ENCODE peak calls at places on chromosomes 3 and 15, in five cellular contexts. P is CD4-positive, alpha-beta T cell; T is Peyer's patch; U is neuronal stem cell; K is naive thymus-derived CD4-positive, alpha-beta T cell. O is an unnamed sample. For H3K9me3, the result is how much of the 10 kb centered on the place peaks cover.

GRCh38 chr3:40951636-40952035 is 247.7 kb upstream of the CTNNB1 start:
- DNase-seq in T (no peak), K (no peak), U (no peak), P (no peak), O (no peak)

GRCh38 chr3:139394116-139394515 is 4.7 kb upstream of the COPB2 start:
- DNase-seq in P (no peak), U (no peak), K (no peak), T (no peak), O (no peak)

GRCh38 chr3:7025581-7026300 is 164.8 kb downstream of the GRM7 start:
- DNase-seq in U (peak), T (no peak), K (no peak), P (no peak), O (no peak)

GRCh38 chr3:72999971-73000370 is 3.4 kb downstream of the PPP4R2 start:
- DNase-seq in U (no peak), K (peak), P (no peak), T (no peak), O (no peak)

GRCh38 chr15:101115887-101116680 is 135.8 kb downstream of the CHSY1 start:
- DNase-seq in U (no peak), K (no peak), T (no peak), P (no peak), O (no peak)

GRCh38 chr3:45110185-45110833 is 35.9 kb downstream of the CDCP1 start:
- DNase-seq in U (no peak), K (peak), P (peak), T (peak), O (no peak)

GRCh38 chr3:152472606-152472954 is 203.9 kb downstream of the MBNL1 start:
- DNase-seq in T (no peak), U (no peak), K (no peak), P (no peak), O (no peak)

GRCh38 chr3:106452096-106452495 is 583.3 kb upstream of the CBLB start:
- DNase-seq in P (no peak), T (no peak), K (no peak), U (no peak), O (no peak)

GRCh38 chr3:56468184-56469106 is at the start of gene ERC2:
- DNase-seq in K (no peak), U (peak), P (no peak), T (no peak), O (no peak)

GRCh38 chr15:59042041-59042440 is 54.6 kb downstream of the RNF111 start:
- DNase-seq in T (no peak), P (no peak), K (no peak), U (no peak), O (no peak)

GRCh38 chr3:37072892-37073291 is 79.6 kb downstream of the MLH1 start:
- DNase-seq in K (no peak), U (no peak), T (no peak), P (no peak), O (no peak)

GRCh38 chr3:29922990-29923746 is 642.3 kb downstream of the RBMS3 start:
- DNase-seq in K (no peak), T (no peak), U (no peak), P (no peak), O (no peak)

GRCh38 chr3:20141841-20142240 is 44.2 kb downstream of the SGO1 start:
- DNase-seq in P (no peak), U (peak), K (no peak), T (no peak), O (no peak)

GRCh38 chr3:112631257-112631656 is 9.7 kb downstream of the CCDC80 start:
- DNase-seq in P (no peak), K (no peak), T (no peak), U (no peak), O (no peak)
- H3K9me3 ChIP-seq in P (under half), K (under half), T (under half), U (under half), O (under half)

GRCh38 chr15:21260966-21261395 is 179.3 kb downstream of the POTEB3 start:
- DNase-seq in T (peak), U (no peak), P (peak), K (no peak), O (no peak)
- H3K9me3 ChIP-seq in T (under half), U (under half), P (under half), K (under half), O (under half)

DNA sequence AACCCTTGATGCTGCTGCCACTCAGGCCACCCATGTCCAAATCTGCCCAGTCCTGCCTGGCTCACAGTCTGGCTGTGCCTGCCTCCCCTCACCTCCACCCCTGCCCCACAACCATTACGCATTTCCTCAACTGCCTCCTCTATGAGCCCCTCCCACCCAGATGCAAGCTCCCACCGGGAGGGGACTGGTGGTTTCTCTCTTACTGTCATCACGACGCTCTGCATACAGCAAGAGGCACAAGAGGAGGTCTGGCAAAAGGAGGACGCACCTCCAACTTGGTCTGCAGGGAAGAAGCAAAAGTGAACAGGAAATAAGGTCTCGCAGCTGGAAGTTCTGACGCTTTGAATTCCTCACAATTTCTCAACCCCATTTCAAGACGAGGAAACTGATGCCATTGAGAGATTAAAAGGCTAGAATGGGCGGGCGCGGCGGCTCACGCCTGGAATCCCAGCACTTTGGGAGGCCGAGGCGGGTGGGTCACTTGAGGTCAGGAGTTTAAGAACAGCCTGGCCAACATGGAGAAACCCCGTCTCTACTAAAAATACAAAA is 42.3 kb upstream of the MUC4 start:
- DNase-seq in U (no peak), K (no peak), P (no peak), T (peak), O (no peak)
- H3K9me3 ChIP-seq in U (under half), K (under half), P (under half), T (under half), O (under half)

DNA sequence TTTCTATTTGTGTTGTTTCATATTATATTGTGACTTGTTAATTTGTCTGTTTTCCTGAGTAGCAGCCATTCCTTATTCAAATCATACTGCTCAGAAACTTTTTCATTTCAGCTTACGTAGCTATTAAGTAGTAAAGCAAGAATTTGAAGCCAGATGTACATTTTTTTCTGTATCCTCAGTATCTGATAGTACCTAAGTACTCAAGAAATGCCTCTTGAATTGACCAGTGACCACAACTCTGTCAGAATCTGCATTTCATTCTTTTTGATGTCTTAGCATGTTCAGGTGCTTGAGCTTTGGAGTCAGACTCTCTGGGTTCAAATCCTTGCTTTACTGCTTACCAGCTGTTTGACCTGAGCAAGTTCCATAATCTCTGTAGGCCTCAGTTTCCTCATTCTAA is 30.6 kb downstream of the ZFAND6 start:
- DNase-seq in T (no peak), P (no peak), K (no peak), U (no peak), O (no peak)
- H3K9me3 ChIP-seq in T (under half), P (under half), K (under half), U (under half), O (under half)

DNA sequence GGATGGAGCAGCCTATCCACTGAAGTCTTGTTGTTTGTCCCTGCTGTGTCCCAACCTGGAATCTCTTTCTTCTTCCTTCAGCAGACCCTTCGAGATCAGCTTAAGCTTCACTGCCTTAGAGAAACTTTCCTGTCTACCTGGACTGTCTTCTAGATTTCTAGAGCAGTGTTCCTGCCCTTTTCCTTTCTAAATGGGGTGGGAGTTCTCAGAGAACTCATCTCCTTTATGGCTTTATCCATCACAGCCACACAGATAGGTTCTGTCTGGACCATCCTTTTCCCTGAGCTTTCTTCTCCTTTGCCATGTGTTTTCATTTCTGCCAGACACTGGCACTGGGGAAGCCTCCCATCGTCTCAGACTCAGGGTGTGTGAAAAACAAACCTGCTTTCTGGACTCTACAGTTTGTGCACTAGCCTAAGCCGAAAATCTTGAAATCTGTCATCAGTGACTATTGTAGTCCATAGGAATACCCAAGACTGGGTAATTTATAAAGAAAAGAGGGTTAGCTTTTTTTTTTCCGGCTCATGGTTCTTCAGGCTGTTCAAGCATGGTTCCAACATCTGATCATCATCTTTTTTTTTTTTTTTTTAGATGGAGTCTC is 177.5 kb downstream of the PGPEP1L start:
- DNase-seq in U (no peak), K (no peak), T (no peak), P (no peak), O (no peak)
- H3K9me3 ChIP-seq in U (half or more), K (under half), T (under half), P (under half), O (under half)

GRCh38 chr15:80154336-80154735 is 1.5 kb downstream of the FAH start:
- DNase-seq in T (no peak), U (no peak), K (no peak), P (no peak), O (no peak)

GRCh38 chr15:80152180-80152895 is 461 bp upstream of the FAH start:
- DNase-seq in K (peak), U (peak), P (peak), T (peak), O (peak)

GRCh38 chr15:80155001-80155377 is 2.2 kb downstream of the FAH start:
- DNase-seq in K (no peak), U (no peak), P (no peak), T (no peak), O (no peak)

GRCh38 chr15:80152896-80153876 is at the start of gene FAH:
- DNase-seq in K (peak), T (no peak), P (peak), U (no peak), O (no peak)

DNA sequence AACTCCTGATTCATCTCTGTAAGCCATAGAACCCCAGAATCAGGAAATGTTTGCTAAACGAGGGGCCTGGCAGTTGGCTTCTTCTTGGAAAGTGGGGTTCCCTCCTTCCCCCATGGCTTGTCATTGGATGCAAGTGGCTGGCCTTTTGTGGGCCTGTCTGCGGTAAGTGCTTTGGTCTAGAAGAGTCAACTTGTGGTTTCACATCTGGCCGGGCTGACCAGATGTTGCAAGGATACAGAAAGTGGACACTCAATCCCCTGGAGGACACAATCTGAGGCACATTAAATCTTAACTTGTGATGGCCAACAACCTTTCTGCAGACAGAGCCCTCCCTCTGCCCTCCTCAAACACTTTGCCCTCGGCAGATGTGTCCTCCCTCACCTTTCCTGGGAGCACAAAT is 1.1 kb downstream of the FAH start:
- DNase-seq in K (no peak), T (no peak), P (no peak), U (no peak), O (no peak)
- H3K9me3 ChIP-seq in K (under half), T (under half), P (under half), U (under half), O (under half)

GRCh38 chr15:25245801-25246622 is 192.8 kb downstream of the UBE3A start:
- DNase-seq in U (no peak), P (no peak), T (peak), K (no peak), O (no peak)
- H3K9me3 ChIP-seq in U (under half), P (under half), T (under half), K (under half), O (under half)

GRCh38 chr3:1171320-1171719 is 78.5 kb downstream of the CNTN6 start:
- DNase-seq in K (no peak), U (no peak), T (no peak), P (no peak), O (no peak)

DNA sequence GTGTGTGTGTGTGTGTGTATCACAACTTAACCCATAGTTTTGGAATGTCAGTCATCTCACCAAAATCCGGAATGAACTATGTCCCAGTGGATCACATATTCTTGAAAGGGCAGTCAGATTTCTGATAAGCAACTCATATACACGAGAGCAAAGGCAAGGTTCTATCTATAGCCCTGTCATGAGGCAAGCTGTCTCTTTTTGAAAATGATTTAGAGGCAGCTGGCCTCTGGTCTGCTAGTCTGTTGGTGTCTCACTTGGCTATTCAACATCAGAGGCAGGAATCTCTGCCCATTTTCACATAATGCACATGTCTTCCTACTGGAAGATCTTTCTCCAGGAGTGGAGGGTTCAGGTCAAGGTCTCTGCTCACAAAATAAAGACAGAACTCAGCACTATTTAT is 79.8 kb downstream of the CNTN6 start:
- DNase-seq in T (no peak), P (no peak), U (no peak), K (no peak), O (no peak)
- H3K9me3 ChIP-seq in T (under half), P (under half), U (under half), K (under half), O (under half)

DNA sequence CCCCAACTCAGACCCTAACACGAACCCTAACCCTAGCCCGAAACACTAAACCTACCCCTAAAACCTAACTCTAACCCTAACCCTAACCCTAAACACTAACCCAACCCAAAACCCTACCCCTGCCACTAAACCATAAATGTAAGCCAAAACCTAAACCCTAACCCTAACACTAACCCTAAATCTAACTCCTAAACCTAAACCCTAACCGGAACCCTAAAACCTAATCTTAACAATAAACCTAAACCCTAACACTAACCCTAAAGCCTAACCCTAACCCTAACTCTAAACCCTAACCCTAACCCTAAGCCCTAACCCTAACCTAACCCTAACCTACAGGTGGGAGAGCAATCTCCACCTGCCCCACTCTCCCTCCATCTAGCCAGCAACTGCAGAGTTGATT is 152.3 kb downstream of the OR4M2 start:
- DNase-seq in U (no peak), P (no peak), K (no peak), T (no peak), O (no peak)
- H3K9me3 ChIP-seq in U (under half), P (under half), K (under half), T (under half), O (under half)

O was measured in T-helper 17 cell.